ENCODE peak calls at places on chromosomes 2 and 18, in four cellular contexts. Y, Z, C and G are unnamed samples.

GRCh38 chr2:231398585-231398984 is 3.1 kb downstream of the B3GNT7 start:
- DNase-seq in Z (no peak), Y (no peak), C (no peak), G (no peak)

GRCh38 chr2:186543561-186544131 is 46.2 kb upstream of the ITGAV start:
- DNase-seq in Y (peak; percentile 76), Z (peak; percentile 6), C (peak; percentile 95), G (peak; percentile 12)

GRCh38 chr18:906416-907170 is 1.9 kb downstream of the ADCYAP1 start:
- DNase-seq in Z (peak; percentile 41), Y (peak; percentile 3), C (no peak), G (peak; percentile 91)

GRCh38 chr2:66717491-66717890 is 282.6 kb downstream of the MEIS1 start:
- DNase-seq in Z (no peak), Y (no peak), C (peak; percentile 27), G (no peak)

GRCh38 chr2:71690876-71691275 is 237.5 kb downstream of the DYSF start:
- DNase-seq in C (no peak), Y (no peak), Z (no peak), G (no peak)

GRCh38 chr2:234341332-234341985 is 155.4 kb downstream of the ARL4C start:
- DNase-seq in Z (no peak), Y (peak; percentile 82), C (peak; percentile 30), G (peak; percentile 25)

GRCh38 chr2:6459138-6459537 is 406.6 kb downstream of the CMPK2 start:
- DNase-seq in Y (no peak), Z (no peak), C (no peak), G (no peak)

GRCh38 chr2:54624611-54625071 is 98.8 kb upstream of the EML6 start:
- DNase-seq in Z (no peak), Y (no peak), C (no peak), G (no peak)

GRCh38 chr2:214244847-214245246 is 166.0 kb upstream of the VWC2L start:
- DNase-seq in Z (no peak), C (peak; percentile 57), Y (peak; percentile 50), G (peak; percentile 68)

GRCh38 chr2:206823178-206823577 is 57.8 kb downstream of the FASTKD2 start:
- DNase-seq in Y (no peak), Z (no peak), C (no peak), G (no peak)

GRCh38 chr2:24926602-24927252 is 6.7 kb upstream of the ADCY3 start:
- DNase-seq in C (no peak), Z (no peak), Y (peak; percentile 79), G (peak; percentile 77)

GRCh38 chr2:62014102-62014501 is 108.6 kb downstream of the COMMD1 start:
- DNase-seq in Z (peak; percentile 77), C (peak; percentile 78), Y (peak; percentile 51), G (peak; percentile 22)

GRCh38 chr2:28546242-28546641 is 50.4 kb downstream of the PLB1 start:
- DNase-seq in Y (no peak), Z (no peak), C (no peak), G (no peak)

GRCh38 chr18:34901299-34901698 is 139.9 kb upstream of the MAPRE2 start:
- DNase-seq in Z (no peak), C (no peak), Y (peak; percentile 24), G (no peak)

GRCh38 chr2:143261986-143262784 is 133.0 kb downstream of the ARHGAP15 start:
- DNase-seq in Y (peak; percentile 22), C (no peak), Z (peak; percentile 6), G (no peak)

GRCh38 chr2:177254433-177255226 is 9.9 kb downstream of the NFE2L2 start:
- DNase-seq in Z (peak; percentile 77), Y (peak; percentile 37), C (no peak), G (peak; percentile 93)
- H3K4me1 ChIP-seq in Z (peaks cover 75% of the 10 kb centered on the region), Y (peaks cover 39% of the 10 kb centered on the region), C (peaks cover 22% of the 10 kb centered on the region), G (peaks cover 30% of the 10 kb centered on the region)

GRCh38 chr2:41826921-41827320 is 220.9 kb upstream of the PKDCC start:
- DNase-seq in Z (no peak), Y (no peak), C (no peak), G (no peak)
- H3K4me2 ChIP-seq in Z (peak overlapping the region; percentile 3), Y (no peak overlapping the region), C (no peak overlapping the region), G (no peak overlapping the region)

GRCh38 chr2:147865560-147865959 is 20.7 kb downstream of the ACVR2A start:
- DNase-seq in Z (no peak), Y (peak; percentile 50), C (no peak), G (no peak)
- H3K79me2 ChIP-seq in Z (peaks cover 100% of the 10 kb centered on the region), Y (peaks cover 100% of the 10 kb centered on the region), C (peaks cover 97% of the 10 kb centered on the region), G (peaks cover 99% of the 10 kb centered on the region)

GRCh38 chr2:96762529-96763253 is 2.0 kb downstream of the CNNM4 start:
- DNase-seq in Z (no peak), Y (peak; percentile 22), C (peak; percentile 43), G (peak; percentile 79)
- H3K4me1 ChIP-seq in Z (peaks cover 48% of the 10 kb centered on the region), Y (peaks cover 23% of the 10 kb centered on the region), C (peaks cover 27% of the 10 kb centered on the region), G (peaks cover 40% of the 10 kb centered on the region)

GRCh38 chr2:77370505-77370904 is 151.7 kb downstream of the LRRTM4 start:
- DNase-seq in Y (no peak), Z (no peak), C (no peak), G (no peak)
- H3K4me2 ChIP-seq in Y (no peak overlapping the region), Z (no peak overlapping the region), C (no peak overlapping the region), G (no peak overlapping the region)

GRCh38 chr2:47803363-47803762 is 20.4 kb downstream of the MSH6 start:
- DNase-seq in C (no peak), Y (no peak), Z (no peak), G (no peak)

GRCh38 chr2:47798628-47799027 is 15.7 kb downstream of the MSH6 start:
- DNase-seq in C (no peak), Z (no peak), Y (no peak), G (no peak)

GRCh38 chr2:47801118-47801517 is 18.2 kb downstream of the MSH6 start:
- DNase-seq in Z (no peak), Y (no peak), C (no peak), G (no peak)

GRCh38 chr2:47796090-47796697 is 13.2 kb downstream of the MSH6 start:
- DNase-seq in Y (no peak), Z (no peak), C (no peak), G (no peak)

GRCh38 chr2:47799210-47799609 is 16.3 kb downstream of the MSH6 start:
- DNase-seq in C (no peak), Z (no peak), Y (no peak), G (no peak)
- H3K79me2 ChIP-seq in C (peaks cover 61% of the 10 kb centered on the region), Z (peaks cover 89% of the 10 kb centered on the region), Y (peaks cover 98% of the 10 kb centered on the region), G (peaks cover 88% of the 10 kb centered on the region)

GRCh38 chr2:224927671-224928173 is 114.5 kb downstream of the DOCK10 start:
- DNase-seq in Y (no peak), C (peak; percentile 80), Z (no peak), G (no peak)
- H3K4me1 ChIP-seq in Y (peaks cover 20% of the 10 kb centered on the region), C (peaks cover 28% of the 10 kb centered on the region), Z (no peaks in the 10 kb centered on the region), G (no peaks in the 10 kb centered on the region)

GRCh38 chr2:238854699-238855111 is 6.8 kb downstream of the TWIST2 start:
- DNase-seq in Z (no peak), C (no peak), Y (peak; percentile 67), G (peak; percentile 16)
- H3K4me2 ChIP-seq in Z (peak overlapping the region; percentile 47), C (peak overlapping the region; percentile 67), Y (peak overlapping the region; percentile 91), G (peak overlapping the region; percentile 38)